ENCODE peak calls at places on chromosomes 6 and 20, in ten cellular contexts. E is T-helper 2 cell; U is ureter; T is NCI-H446 treated with DMSO at 0.1 percent for 48 hours; D is non-pigmented ciliary epithelial cell; I is WTC11; P is effector memory CD4-positive, alpha-beta T cell; N is skeletal muscle cell; K is HCT116; Z is left colon. M is an unnamed sample.

GRCh38 chr20:46283426-46283825 is 24.9 kb downstream of the CDH22 start:
- DNase-seq in E (no peak), U (no peak), T (no peak), D (no peak), I (no peak), P (no peak), N (no peak), K (no peak), Z (no peak), M (no peak)

GRCh38 chr6:2875840-2876207 is 27.3 kb downstream of the SERPINB9 start:
- DNase-seq in E (peak), U (no peak), T (no peak), D (no peak), I (peak), P (no peak), N (no peak), K (no peak), Z (peak), M (peak)

GRCh38 chr6:103177800-103178199 is 1681.9 kb downstream of the HACE1 start:
- DNase-seq in E (no peak), U (no peak), T (peak), D (no peak), I (no peak), P (no peak), N (no peak), K (no peak), Z (no peak), M (no peak)

GRCh38 chr20:61719691-61720347 is 345.9 kb downstream of the TAF4 start:
- DNase-seq in E (peak), U (no peak), T (no peak), D (no peak), I (no peak), P (peak), N (no peak), K (no peak), Z (no peak), M (no peak)

GRCh38 chr6:110853754-110854477 is 20.7 kb upstream of the AMD1 start:
- DNase-seq in E (no peak), U (no peak), T (no peak), D (no peak), I (no peak), P (no peak), N (no peak), K (no peak), Z (no peak), M (no peak)

GRCh38 chr6:125942677-125943527 is 13.7 kb upstream of the HINT3 start:
- DNase-seq in E (no peak), U (no peak), T (no peak), D (no peak), I (no peak), P (no peak), N (no peak), K (no peak), Z (no peak), M (no peak)

GRCh38 chr6:152636675-152637421 is at the start of gene SYNE1:
- DNase-seq in E (no peak), U (peak), T (no peak), D (no peak), I (peak), P (no peak), N (no peak), K (no peak), Z (peak), M (no peak)

GRCh38 chr6:164286021-164286420 is 871.5 kb downstream of the QKI start:
- DNase-seq in E (no peak), U (no peak), T (no peak), D (no peak), I (no peak), P (no peak), N (no peak), K (no peak), Z (no peak), M (no peak)

GRCh38 chr6:129744201-129744879 is 34.4 kb upstream of the ARHGAP18 start:
- DNase-seq in E (no peak), U (no peak), T (peak), D (no peak), I (no peak), P (no peak), N (peak), K (peak), Z (no peak), M (no peak)

GRCh38 chr6:119757467-119757866 is 407.9 kb upstream of the MAN1A1 start:
- DNase-seq in E (no peak), U (no peak), T (no peak), D (no peak), I (no peak), P (no peak), N (no peak), K (no peak), Z (no peak), M (no peak)

GRCh38 chr20:58675146-58675584 is 17.4 kb upstream of the NPEPL1 start:
- DNase-seq in E (no peak), U (no peak), T (no peak), D (no peak), I (no peak), P (no peak), N (no peak), K (no peak), Z (no peak), M (no peak)

GRCh38 chr6:42017021-42017643 is 33.2 kb upstream of the TAF8 start:
- DNase-seq in E (no peak), U (no peak), T (no peak), D (peak), I (no peak), P (no peak), N (peak), K (no peak), Z (no peak), M (no peak)

GRCh38 chr6:128599036-128599435 is 78.6 kb upstream of the PTPRK start:
- DNase-seq in E (no peak), U (no peak), T (no peak), D (no peak), I (no peak), P (no peak), N (no peak), K (no peak), Z (no peak), M (no peak)

GRCh38 chr20:59680852-59681251 is 76.5 kb downstream of the PHACTR3 start:
- DNase-seq in E (no peak), U (no peak), T (no peak), D (no peak), I (no peak), P (no peak), N (no peak), K (no peak), Z (no peak), M (no peak)

GRCh38 chr6:137493218-137494038 is 766 bp downstream of the OLIG3 start:
- DNase-seq in E (no peak), U (no peak), T (no peak), D (no peak), I (peak), P (no peak), N (no peak), K (no peak), Z (peak), M (no peak)

GRCh38 chr6:76683985-76684384 is 611.5 kb upstream of the IMPG1 start:
- DNase-seq in E (no peak), U (no peak), T (no peak), D (no peak), I (peak), P (no peak), N (no peak), K (no peak), Z (no peak), M (no peak)

GRCh38 chr20:37969949-37970855 is 63.1 kb downstream of the TTI1 start:
- DNase-seq in E (no peak), U (no peak), T (no peak), D (no peak), I (no peak), P (no peak), N (no peak), K (no peak), Z (no peak), M (no peak)

GRCh38 chr20:63172726-63173125 is 43.2 kb downstream of the YTHDF1 start:
- DNase-seq in E (no peak), U (no peak), T (no peak), D (no peak), I (peak), P (no peak), N (no peak), K (peak), Z (no peak), M (no peak)

GRCh38 chr6:49982046-49982445 is 12.6 kb upstream of the DEFB113 start:
- DNase-seq in E (no peak), U (no peak), T (no peak), D (no peak), I (no peak), P (no peak), N (no peak), K (no peak), Z (no peak), M (no peak)

GRCh38 chr20:1942486-1943266 is 47.5 kb downstream of the SIRPA start:
- DNase-seq in E (no peak), U (no peak), T (no peak), D (no peak), I (no peak), P (no peak), N (no peak), K (no peak), Z (no peak), M (no peak)

GRCh38 chr6:25882066-25882496 is 8.0 kb upstream of the SLC17A3 start:
- DNase-seq in E (peak), U (no peak), T (no peak), D (no peak), I (peak), P (peak), N (no peak), K (no peak), Z (no peak), M (peak)

GRCh38 chr6:79610301-79611009 is 20.7 kb upstream of the SH3BGRL2 start:
- DNase-seq in E (no peak), U (peak), T (no peak), D (no peak), I (no peak), P (no peak), N (no peak), K (no peak), Z (no peak), M (no peak)

GRCh38 chr6:41147917-41148316 is 6.2 kb downstream of the TREML1 start:
- DNase-seq in E (no peak), U (no peak), T (no peak), D (no peak), I (no peak), P (no peak), N (no peak), K (no peak), Z (no peak), M (no peak)

GRCh38 chr6:92810913-92811312 is 608.4 kb downstream of the EPHA7 start:
- DNase-seq in E (no peak), U (no peak), T (peak), D (peak), I (peak), P (no peak), N (no peak), K (peak), Z (no peak), M (no peak)

GRCh38 chr6:143976834-143977354 is 31.2 kb downstream of the PLAGL1 start:
- DNase-seq in E (no peak), U (no peak), T (no peak), D (no peak), I (no peak), P (no peak), N (no peak), K (no peak), Z (no peak), M (no peak)

GRCh38 chr6:11625302-11625701 is 87.8 kb downstream of the TMEM170B start:
- DNase-seq in E (no peak), U (no peak), T (no peak), D (no peak), I (no peak), P (no peak), N (no peak), K (no peak), Z (no peak), M (no peak)

GRCh38 chr6:149454405-149454848 is 30.4 kb downstream of the ZC3H12D start:
- DNase-seq in E (no peak), U (peak), T (no peak), D (no peak), I (no peak), P (no peak), N (peak), K (no peak), Z (peak), M (no peak)

GRCh38 chr20:61263084-61263695 is 11.1 kb downstream of the CDH4 start:
- DNase-seq in E (no peak), U (no peak), T (no peak), D (no peak), I (peak), P (no peak), N (no peak), K (no peak), Z (no peak), M (peak)

GRCh38 chr6:106334646-106335448 is 9.3 kb upstream of the ATG5 start:
- DNase-seq in E (peak), U (peak), T (no peak), D (no peak), I (peak), P (peak), N (no peak), K (peak), Z (peak), M (peak)

GRCh38 chr6:446418-447366 is 55.1 kb downstream of the IRF4 start:
- DNase-seq in E (peak), U (no peak), T (no peak), D (no peak), I (no peak), P (peak), N (no peak), K (no peak), Z (no peak), M (peak)

M was measured in T-helper 17 cell.